ENCODE peak calls at places on chromosomes 4 and X, in six cellular contexts. G is NB4, X is suprapubic skin, T is psoas muscle, W is sigmoid colon, H is kidney. E is an unnamed sample.
A peak's percentile ranks its signal among the peaks of the same experiment; 100 is the strongest.

GRCh38 chr4:24973471-24974251 is 57.1 kb downstream of the LGI2 start:
- DNase-seq in G (peak; percentile 97), X (no peak), T (peak; percentile 75), W (peak; percentile 79), H (peak; percentile 89), E (no peak)

GRCh38 chrX:136067097-136067496 is 80.2 kb upstream of the FHL1 start:
- DNase-seq in G (no peak), X (no peak), T (no peak), W (peak; percentile 69), H (no peak), E (no peak)

GRCh38 chrX:56130436-56130835 is 101.7 kb upstream of the KLF8 start:
- DNase-seq in G (no peak), X (no peak), T (no peak), W (no peak), H (no peak), E (no peak)

GRCh38 chr4:81352476-81352875 is 119.2 kb downstream of the RASGEF1B start:
- DNase-seq in G (no peak), X (no peak), T (no peak), W (no peak), H (no peak), E (no peak)

GRCh38 chr4:1683371-1683902 is 676 bp downstream of the FAM53A start:
- DNase-seq in G (peak; percentile 36), X (no peak), T (peak; percentile 72), W (peak; percentile 86), H (peak; percentile 83), E (no peak)

GRCh38 chr4:153349206-153349805 is 4.8 kb downstream of the MND1 start:
- DNase-seq in G (no peak), X (no peak), T (no peak), W (no peak), H (no peak), E (no peak)

GRCh38 chrX:1463581-1464281 is 11.0 kb upstream of the ASMTL start:
- DNase-seq in G (no peak), X (peak; percentile 61), T (no peak), W (peak; percentile 25), H (peak; percentile 3), E (peak; percentile 53)

GRCh38 chr4:70452946-70453345 is 19.1 kb upstream of the MUC7 start:
- DNase-seq in G (no peak), X (no peak), T (no peak), W (no peak), H (no peak), E (no peak)

GRCh38 chrX:64975491-64975890 is 759 bp downstream of the ZC4H2 start:
- DNase-seq in G (no peak), X (no peak), T (peak; percentile 53), W (peak; percentile 64), H (peak; percentile 68), E (peak; percentile 84)

GRCh38 chr4:145840162-145840768 is 98.4 kb downstream of the ZNF827 start:
- DNase-seq in G (peak; percentile 41), X (no peak), T (no peak), W (no peak), H (no peak), E (no peak)

GRCh38 chrX:44025611-44026010 is 52.4 kb upstream of the NDP start:
- DNase-seq in G (no peak), X (no peak), T (no peak), W (no peak), H (no peak), E (no peak)

GRCh38 chrX:72254835-72255234 is 16.0 kb upstream of the ERCC6L start:
- DNase-seq in G (no peak), X (no peak), T (no peak), W (no peak), H (no peak), E (no peak)

GRCh38 chr4:110518889-110519490 is 43.0 kb downstream of the ENPEP start:
- DNase-seq in G (peak; percentile 11), X (no peak), T (no peak), W (no peak), H (no peak), E (no peak)

GRCh38 chr4:159142985-159143384 is 40.1 kb downstream of the RAPGEF2 start:
- DNase-seq in G (no peak), X (no peak), T (no peak), W (no peak), H (no peak), E (no peak)

GRCh38 chrX:44904542-44905115 is 31.6 kb downstream of the KDM6A start:
- DNase-seq in G (no peak), X (no peak), T (no peak), W (no peak), H (no peak), E (no peak)

GRCh38 chr4:61445374-61446063 is 245.4 kb downstream of the ADGRL3 start:
- DNase-seq in G (no peak), X (no peak), T (no peak), W (no peak), H (no peak), E (no peak)

GRCh38 chrX:50448565-50448964 is 22.1 kb downstream of the DGKK start:
- DNase-seq in G (peak; percentile 71), X (no peak), T (no peak), W (no peak), H (no peak), E (no peak)

GRCh38 chr4:23972805-23973204 is 83.0 kb upstream of the PPARGC1A start:
- DNase-seq in G (no peak), X (no peak), T (no peak), W (no peak), H (no peak), E (no peak)

GRCh38 chr4:5030152-5030668 is 11.0 kb upstream of the CYTL1 start:
- DNase-seq in G (peak; percentile 80), X (no peak), T (no peak), W (no peak), H (no peak), E (no peak)

GRCh38 chr4:118911162-118911791 is 22.6 kb downstream of the SYNPO2 start:
- DNase-seq in G (no peak), X (no peak), T (no peak), W (no peak), H (no peak), E (no peak)

GRCh38 chr4:60945641-60946040 is 254.5 kb upstream of the ADGRL3 start:
- DNase-seq in G (no peak), X (no peak), T (no peak), W (no peak), H (no peak), E (no peak)

GRCh38 chrX:19889582-19890342 is 2.4 kb upstream of the SH3KBP1 start:
- DNase-seq in G (peak; percentile 42), X (no peak), T (no peak), W (no peak), H (no peak), E (no peak)

GRCh38 chr4:8221476-8221875 is 22.4 kb downstream of the SH3TC1 start:
- DNase-seq in G (peak; percentile 93), X (no peak), T (no peak), W (no peak), H (no peak), E (no peak)

GRCh38 chr4:7625073-7625472 is 190.3 kb upstream of the PSAPL1 start:
- DNase-seq in G (no peak), X (no peak), T (no peak), W (no peak), H (peak; percentile 15), E (no peak)

GRCh38 chr4:164252286-164252685 is 501.6 kb upstream of the SMIM31 start:
- DNase-seq in G (no peak), X (no peak), T (no peak), W (no peak), H (no peak), E (no peak)

GRCh38 chr4:24862073-24862751 is 50.6 kb downstream of the CCDC149 start:
- DNase-seq in G (no peak), X (no peak), T (no peak), W (no peak), H (no peak), E (no peak)

GRCh38 chrX:13013353-13014110 is 30.9 kb downstream of the FAM9C start:
- DNase-seq in G (peak; percentile 92), X (no peak), T (no peak), W (peak; percentile 73), H (no peak), E (no peak)

GRCh38 chr4:139606600-139607301 is 50.7 kb upstream of the SETD7 start:
- DNase-seq in G (no peak), X (no peak), T (no peak), W (no peak), H (no peak), E (no peak)
- TF ChIP-seq CTCF in G (no peak), X (peak; percentile 15), T (peak; percentile 11), W (no peak), H (no peak), E (peak; percentile 23)

GRCh38 chr4:121656269-121656641 is 40.5 kb downstream of the ANXA5 start:
- DNase-seq in G (peak; percentile 54), X (no peak), T (no peak), W (no peak), H (no peak), E (no peak)
- TF ChIP-seq CTCF in G (no peak), X (peak; percentile 15), T (no peak), W (peak; percentile 16), H (peak; percentile 27), E (peak; percentile 46)

DNA sequence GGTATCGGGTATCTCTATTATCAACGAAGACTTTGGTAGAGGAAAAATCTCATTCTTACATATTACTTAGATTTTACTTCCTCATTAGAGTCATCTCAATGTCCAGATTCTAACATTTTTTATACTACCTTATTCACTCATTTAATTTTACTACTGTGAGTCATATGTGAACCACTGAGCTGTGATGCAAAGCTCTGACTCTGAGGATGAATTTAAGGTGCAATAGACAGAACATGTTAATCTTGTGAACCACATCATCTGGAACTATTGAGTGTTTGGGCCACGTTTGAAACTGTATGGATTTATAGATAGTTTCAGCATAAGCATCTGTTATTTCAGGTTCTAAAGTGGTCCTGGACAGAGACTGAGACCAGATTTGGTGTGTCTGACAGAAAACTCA is 78.4 kb downstream of the PWWP3B start:
- DNase-seq in G (no peak), X (no peak), T (no peak), W (no peak), H (no peak), E (no peak)
- TF ChIP-seq CTCF in G (no peak), X (no peak), T (no peak), W (no peak), H (no peak), E (no peak)

GRCh38 chr4:99679204-99679603 is 21.6 kb upstream of the C4orf54 start:
- DNase-seq in G (no peak), X (no peak), T (peak; percentile 74), W (no peak), H (no peak), E (no peak)
- TF ChIP-seq CTCF in G (no peak), X (no peak), T (peak; percentile 36), W (no peak), H (no peak), E (no peak)

DNA sequence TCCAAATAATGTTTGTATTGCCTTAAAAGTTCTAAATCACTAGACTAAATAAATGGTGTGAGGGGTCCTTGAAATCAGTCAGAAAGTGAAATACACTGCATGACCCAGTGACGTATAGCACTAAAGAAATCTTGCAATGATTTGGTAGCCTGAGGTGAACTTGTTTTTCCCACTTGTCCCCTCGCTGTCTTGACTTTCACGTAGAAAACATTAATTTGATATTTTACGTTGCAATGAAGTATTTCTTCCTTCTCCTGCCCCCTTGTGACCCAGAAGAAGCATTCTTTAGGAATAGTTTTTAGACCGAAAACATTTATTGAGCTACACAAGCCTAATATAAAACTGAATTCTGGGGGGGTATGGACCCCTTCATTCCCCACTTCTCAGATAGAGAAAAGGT is 3.7 kb downstream of the KLB start:
- DNase-seq in G (no peak), X (no peak), T (no peak), W (no peak), H (no peak), E (no peak)
- TF ChIP-seq CTCF in G (no peak), X (no peak), T (no peak), W (no peak), H (peak; percentile 26), E (peak; percentile 23)

E was measured in osteocyte.